ENCODE peak calls at places on chromosomes 3 and 15, in seven cellular contexts. One of them, this sample, is unnamed.

GRCh38 chr3:119664850-119665379 is 4.5 kb upstream of the POPDC2 start:
- DNase-seq in GM13977: no peak
- DNase-seq in GF-D8: no peak
- DNase-seq in mammary epithelial cell: no peak
- DNase-seq in stimulated activated CD8-positive, alpha-beta memory T cell treated with anti-CD3 and anti-CD28 coated beads, Interleukin-7, amount 100 ng/mL, for 1 hour: no peak
- DNase-seq in CD8-positive, alpha-beta memory T cell: no peak
- DNase-seq in Calu3: no peak
- DNase-seq in this sample: no peak

GRCh38 chr3:183537295-183537730 is 18.2 kb downstream of the KLHL6 start:
- DNase-seq in GM13977: no peak
- DNase-seq in GF-D8: peak; percentile 34
- DNase-seq in mammary epithelial cell: peak; percentile 93
- DNase-seq in stimulated activated CD8-positive, alpha-beta memory T cell treated with anti-CD3 and anti-CD28 coated beads, Interleukin-7, amount 100 ng/mL, for 1 hour: no peak
- DNase-seq in CD8-positive, alpha-beta memory T cell: no peak
- DNase-seq in Calu3: no peak
- DNase-seq in this sample: no peak

GRCh38 chr3:45688194-45688881 is 858 bp upstream of the SACM1L start:
- DNase-seq in GM13977: peak; percentile 55
- DNase-seq in GF-D8: peak; percentile 25
- DNase-seq in mammary epithelial cell: no peak
- DNase-seq in stimulated activated CD8-positive, alpha-beta memory T cell treated with anti-CD3 and anti-CD28 coated beads, Interleukin-7, amount 100 ng/mL, for 1 hour: no peak
- DNase-seq in CD8-positive, alpha-beta memory T cell: peak; percentile 24
- DNase-seq in Calu3: peak; percentile 37
- DNase-seq in this sample: no peak

GRCh38 chr3:193835414-193835813 is 242.4 kb downstream of the OPA1 start:
- DNase-seq in GM13977: no peak
- DNase-seq in GF-D8: no peak
- DNase-seq in mammary epithelial cell: no peak
- DNase-seq in stimulated activated CD8-positive, alpha-beta memory T cell treated with anti-CD3 and anti-CD28 coated beads, Interleukin-7, amount 100 ng/mL, for 1 hour: no peak
- DNase-seq in CD8-positive, alpha-beta memory T cell: no peak
- DNase-seq in Calu3: no peak
- DNase-seq in this sample: no peak

GRCh38 chr3:56764904-56765445 is 36.8 kb downstream of the ARHGEF3 start:
- DNase-seq in GM13977: no peak
- DNase-seq in GF-D8: no peak
- DNase-seq in mammary epithelial cell: no peak
- DNase-seq in stimulated activated CD8-positive, alpha-beta memory T cell treated with anti-CD3 and anti-CD28 coated beads, Interleukin-7, amount 100 ng/mL, for 1 hour: no peak
- DNase-seq in CD8-positive, alpha-beta memory T cell: no peak
- DNase-seq in Calu3: no peak
- DNase-seq in this sample: no peak

GRCh38 chr3:126270145-126270811 is 86.9 kb downstream of the KLF15 start:
- DNase-seq in GM13977: no peak
- DNase-seq in GF-D8: no peak
- DNase-seq in mammary epithelial cell: no peak
- DNase-seq in stimulated activated CD8-positive, alpha-beta memory T cell treated with anti-CD3 and anti-CD28 coated beads, Interleukin-7, amount 100 ng/mL, for 1 hour: no peak
- DNase-seq in CD8-positive, alpha-beta memory T cell: no peak
- DNase-seq in Calu3: peak; percentile 62
- DNase-seq in this sample: no peak

GRCh38 chr15:101273534-101273933 is 3.8 kb downstream of the SELENOS start:
- DNase-seq in GM13977: no peak
- DNase-seq in GF-D8: no peak
- DNase-seq in mammary epithelial cell: no peak
- DNase-seq in stimulated activated CD8-positive, alpha-beta memory T cell treated with anti-CD3 and anti-CD28 coated beads, Interleukin-7, amount 100 ng/mL, for 1 hour: no peak
- DNase-seq in CD8-positive, alpha-beta memory T cell: no peak
- DNase-seq in Calu3: no peak
- DNase-seq in this sample: no peak

GRCh38 chr3:30934208-30934550 is 39.7 kb upstream of the GADL1 start:
- DNase-seq in GM13977: peak; percentile 6
- DNase-seq in GF-D8: no peak
- DNase-seq in mammary epithelial cell: peak; percentile 27
- DNase-seq in stimulated activated CD8-positive, alpha-beta memory T cell treated with anti-CD3 and anti-CD28 coated beads, Interleukin-7, amount 100 ng/mL, for 1 hour: no peak
- DNase-seq in CD8-positive, alpha-beta memory T cell: no peak
- DNase-seq in Calu3: peak; percentile 17
- DNase-seq in this sample: no peak

GRCh38 chr15:67997996-67998395 is 56.1 kb upstream of the PIAS1 start:
- DNase-seq in GM13977: no peak
- DNase-seq in GF-D8: no peak
- DNase-seq in mammary epithelial cell: peak; percentile 83
- DNase-seq in stimulated activated CD8-positive, alpha-beta memory T cell treated with anti-CD3 and anti-CD28 coated beads, Interleukin-7, amount 100 ng/mL, for 1 hour: no peak
- DNase-seq in CD8-positive, alpha-beta memory T cell: no peak
- DNase-seq in Calu3: peak; percentile 20
- DNase-seq in this sample: no peak

GRCh38 chr3:170469151-170470062 is 50.7 kb downstream of the CLDN11 start:
- DNase-seq in GM13977: no peak
- DNase-seq in GF-D8: no peak
- DNase-seq in mammary epithelial cell: no peak
- DNase-seq in stimulated activated CD8-positive, alpha-beta memory T cell treated with anti-CD3 and anti-CD28 coated beads, Interleukin-7, amount 100 ng/mL, for 1 hour: no peak
- DNase-seq in CD8-positive, alpha-beta memory T cell: no peak
- DNase-seq in Calu3: peak; percentile 40
- DNase-seq in this sample: no peak

GRCh38 chr3:65342084-65342683 is 654.4 kb upstream of the ADAMTS9 start:
- DNase-seq in GM13977: no peak
- DNase-seq in GF-D8: no peak
- DNase-seq in mammary epithelial cell: peak; percentile 13
- DNase-seq in stimulated activated CD8-positive, alpha-beta memory T cell treated with anti-CD3 and anti-CD28 coated beads, Interleukin-7, amount 100 ng/mL, for 1 hour: no peak
- DNase-seq in CD8-positive, alpha-beta memory T cell: no peak
- DNase-seq in Calu3: peak; percentile 72
- DNase-seq in this sample: no peak

GRCh38 chr3:73055583-73056364 is 5.7 kb upstream of the EBLN2 start:
- DNase-seq in GM13977: no peak
- DNase-seq in GF-D8: no peak
- DNase-seq in mammary epithelial cell: peak; percentile 8
- DNase-seq in stimulated activated CD8-positive, alpha-beta memory T cell treated with anti-CD3 and anti-CD28 coated beads, Interleukin-7, amount 100 ng/mL, for 1 hour: no peak
- DNase-seq in CD8-positive, alpha-beta memory T cell: no peak
- DNase-seq in Calu3: peak; percentile 7
- DNase-seq in this sample: no peak

GRCh38 chr3:37546876-37547275 is 314.8 kb upstream of the CTDSPL start:
- DNase-seq in GM13977: peak; percentile 56
- DNase-seq in GF-D8: no peak
- DNase-seq in mammary epithelial cell: peak; percentile 23
- DNase-seq in stimulated activated CD8-positive, alpha-beta memory T cell treated with anti-CD3 and anti-CD28 coated beads, Interleukin-7, amount 100 ng/mL, for 1 hour: no peak
- DNase-seq in CD8-positive, alpha-beta memory T cell: no peak
- DNase-seq in Calu3: peak; percentile 3
- DNase-seq in this sample: no peak

GRCh38 chr15:39226169-39226964 is 354.5 kb upstream of the THBS1 start:
- DNase-seq in GM13977: no peak
- DNase-seq in GF-D8: no peak
- DNase-seq in mammary epithelial cell: no peak
- DNase-seq in stimulated activated CD8-positive, alpha-beta memory T cell treated with anti-CD3 and anti-CD28 coated beads, Interleukin-7, amount 100 ng/mL, for 1 hour: no peak
- DNase-seq in CD8-positive, alpha-beta memory T cell: no peak
- DNase-seq in Calu3: no peak
- DNase-seq in this sample: no peak